ENCODE peak calls at places on chromosome 11, in six cellular contexts. F is MCF 10A, G is fibroblast of mammary gland, O is body of pancreas, N is GM10248, A is RWPE1. V is an unnamed sample.

GRCh38 chr11:82978422-82979099 is 77.0 kb downstream of the DDIAS start:
- DNase-seq in F (peak), G (peak), O (no peak), N (no peak), A (peak), V (no peak)

GRCh38 chr11:58688779-58689503 is 42.8 kb downstream of the GLYAT start:
- DNase-seq in F (peak), G (peak), O (no peak), N (no peak), A (peak), V (no peak)

GRCh38 chr11:27718853-27719574 is 18.8 kb upstream of the BDNF start:
- DNase-seq in F (peak), G (no peak), O (peak), N (no peak), A (peak), V (peak)

GRCh38 chr11:67632982-67633755 is 3.4 kb upstream of the NUDT8 start:
- DNase-seq in F (no peak), G (no peak), O (no peak), N (no peak), A (no peak), V (peak)

GRCh38 chr11:36774603-36775002 is 176.6 kb upstream of the RAG2 start:
- DNase-seq in F (peak), G (peak), O (no peak), N (no peak), A (peak), V (no peak)

GRCh38 chr11:8796926-8797325 is 114.1 kb upstream of the AKIP1 start:
- DNase-seq in F (no peak), G (no peak), O (no peak), N (no peak), A (no peak), V (no peak)

GRCh38 chr11:134340354-134340964 is 8.7 kb downstream of the GLB1L2 start:
- DNase-seq in F (no peak), G (no peak), O (no peak), N (no peak), A (no peak), V (no peak)

GRCh38 chr11:95152878-95153856 is 63.5 kb downstream of the ENDOD1 start:
- DNase-seq in F (no peak), G (no peak), O (no peak), N (no peak), A (no peak), V (no peak)

GRCh38 chr11:30244255-30244654 is 13.4 kb downstream of the FSHB start:
- DNase-seq in F (peak), G (peak), O (no peak), N (no peak), A (peak), V (peak)

GRCh38 chr11:61586792-61587430 is 6.0 kb upstream of the SYT7 start:
- DNase-seq in F (no peak), G (no peak), O (no peak), N (no peak), A (no peak), V (peak)

GRCh38 chr11:104572279-104572678 is 326.0 kb downstream of the CASP12 start:
- DNase-seq in F (peak), G (peak), O (no peak), N (no peak), A (no peak), V (no peak)

GRCh38 chr11:114318361-114318760 is 22.2 kb downstream of the NNMT start:
- DNase-seq in F (no peak), G (peak), O (no peak), N (no peak), A (no peak), V (no peak)

GRCh38 chr11:102487214-102487613 is 34.6 kb upstream of the TMEM123 start:
- DNase-seq in F (no peak), G (no peak), O (no peak), N (no peak), A (no peak), V (no peak)

GRCh38 chr11:5684627-5685362 is at the start of gene TRIM5:
- DNase-seq in F (peak), G (peak), O (peak), N (peak), A (peak), V (peak)

GRCh38 chr11:62948765-62949320 is 27.7 kb upstream of the CHRM1 start:
- DNase-seq in F (no peak), G (no peak), O (no peak), N (no peak), A (no peak), V (no peak)

GRCh38 chr11:108994887-108995286 is 330.0 kb downstream of the DDX10 start:
- DNase-seq in F (no peak), G (no peak), O (no peak), N (no peak), A (no peak), V (no peak)

GRCh38 chr11:118001494-118001971 is 15.3 kb downstream of the IL10RA start:
- DNase-seq in F (no peak), G (no peak), O (no peak), N (no peak), A (no peak), V (no peak)

GRCh38 chr11:126443120-126443519 is 87.6 kb downstream of the ST3GAL4 start:
- DNase-seq in F (no peak), G (no peak), O (no peak), N (no peak), A (no peak), V (no peak)

GRCh38 chr11:120065176-120065575 is 72.7 kb downstream of the TRIM29 start:
- DNase-seq in F (no peak), G (no peak), O (no peak), N (no peak), A (no peak), V (no peak)

GRCh38 chr11:16881074-16881709 is 133.0 kb downstream of the PLEKHA7 start:
- DNase-seq in F (peak), G (peak), O (peak), N (no peak), A (peak), V (peak)

GRCh38 chr11:16881766-16882165 is 132.4 kb downstream of the PLEKHA7 start:
- DNase-seq in F (no peak), G (no peak), O (no peak), N (no peak), A (no peak), V (no peak)

GRCh38 chr11:16880184-16880583 is 134.0 kb downstream of the PLEKHA7 start:
- DNase-seq in F (no peak), G (no peak), O (no peak), N (no peak), A (no peak), V (no peak)

GRCh38 chr11:16879690-16880089 is 134.5 kb downstream of the PLEKHA7 start:
- DNase-seq in F (no peak), G (peak), O (no peak), N (no peak), A (no peak), V (no peak)

GRCh38 chr11:16883179-16883578 is 131.0 kb downstream of the PLEKHA7 start:
- DNase-seq in F (peak), G (no peak), O (no peak), N (no peak), A (peak), V (no peak)
- TF ChIP-seq CTCF in F (no peak), G (no peak), O (no peak), N (no peak), A (no peak), V (peak)

DNA sequence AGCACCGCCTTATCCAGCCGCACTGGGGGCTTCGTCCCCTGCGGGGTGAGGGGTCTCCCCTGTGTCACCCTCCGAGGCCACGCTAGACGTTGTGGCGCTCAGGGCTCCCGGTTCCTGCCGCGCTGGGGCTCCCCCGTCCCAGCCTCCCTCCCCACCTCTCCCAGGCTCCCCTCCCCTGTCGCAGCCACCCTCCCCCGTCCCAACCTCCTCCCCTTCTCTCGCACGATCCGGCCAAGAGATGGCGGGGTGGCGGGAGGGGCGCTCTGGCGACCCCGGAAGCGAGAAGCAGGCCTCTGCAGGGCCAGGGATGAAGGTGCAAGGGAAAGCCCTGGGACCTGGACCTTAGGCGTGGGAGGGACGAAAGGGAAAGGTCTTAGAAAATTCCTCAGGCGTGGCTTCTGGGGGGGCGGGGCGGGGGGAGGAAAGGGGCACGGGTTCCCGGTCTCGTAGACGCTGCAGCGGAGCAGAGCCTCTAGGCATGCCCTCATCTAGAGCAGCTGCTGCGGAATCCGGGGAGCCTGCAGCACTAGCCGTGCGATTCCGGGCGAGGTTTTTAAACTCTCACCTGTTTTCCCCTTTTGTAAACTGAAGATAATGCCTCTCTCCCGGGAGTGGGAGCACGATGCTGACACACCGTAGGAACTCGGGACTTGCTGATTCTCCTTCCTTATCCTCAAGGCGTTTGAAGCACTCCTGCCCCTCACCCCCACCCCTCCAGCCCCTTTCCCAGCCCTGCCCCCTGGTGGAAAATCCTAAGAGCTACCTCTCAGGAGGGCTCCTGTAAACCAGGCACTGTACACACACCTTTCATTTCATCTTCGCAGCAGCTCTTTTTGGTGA is 14.4 kb downstream of the KCNJ5 start:
- DNase-seq in F (peak), G (peak), O (peak), N (peak), A (peak), V (peak)
- TF ChIP-seq CTCF in F (peak), G (peak), O (peak), N (peak), A (no peak), V (peak)

GRCh38 chr11:26477406-26477805 is 94.7 kb downstream of the MUC15 start:
- DNase-seq in F (no peak), G (no peak), O (no peak), N (no peak), A (no peak), V (no peak)

GRCh38 chr11:26474401-26474800 is 97.7 kb downstream of the MUC15 start:
- DNase-seq in F (no peak), G (no peak), O (no peak), N (no peak), A (no peak), V (no peak)

GRCh38 chr11:26478710-26479109 is 93.4 kb downstream of the MUC15 start:
- DNase-seq in F (no peak), G (peak), O (no peak), N (no peak), A (no peak), V (no peak)

GRCh38 chr11:26483101-26483500 is 89.0 kb downstream of the MUC15 start:
- DNase-seq in F (no peak), G (peak), O (no peak), N (no peak), A (no peak), V (no peak)

DNA sequence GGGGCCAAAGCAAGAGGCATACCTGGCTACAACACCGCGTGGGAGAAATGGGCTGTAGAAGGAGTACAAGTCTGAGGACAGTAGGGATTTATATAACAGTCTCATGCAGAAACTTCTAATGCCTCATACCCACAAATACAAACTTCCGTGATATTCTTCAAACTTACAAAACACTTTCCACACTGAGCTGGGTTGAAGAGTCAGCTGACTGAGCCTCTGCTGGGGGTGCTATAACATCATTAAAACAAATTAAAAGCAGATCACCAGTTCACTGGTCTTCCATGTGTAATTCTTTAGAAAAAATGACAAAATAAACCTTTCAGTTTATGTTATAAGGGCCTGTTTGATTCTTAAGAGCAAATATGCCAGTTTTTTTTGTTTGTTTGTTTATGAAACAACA is 92.0 kb downstream of the MUC15 start:
- DNase-seq in F (no peak), G (peak), O (no peak), N (no peak), A (no peak), V (no peak)
- TF ChIP-seq CTCF in F (no peak), G (no peak), O (no peak), N (no peak), A (no peak), V (no peak)

GRCh38 chr11:44633641-44634040 is 68.2 kb downstream of the CD82 start:
- DNase-seq in F (peak), G (no peak), O (no peak), N (peak), A (no peak), V (peak)

GRCh38 chr11:44634401-44635281 is 69.2 kb downstream of the CD82 start:
- DNase-seq in F (peak), G (peak), O (peak), N (peak), A (peak), V (peak)

GRCh38 chr11:44631831-44632230 is 66.4 kb downstream of the CD82 start:
- DNase-seq in F (no peak), G (no peak), O (no peak), N (peak), A (no peak), V (no peak)

GRCh38 chr11:44630511-44631210 is 65.2 kb downstream of the CD82 start:
- DNase-seq in F (no peak), G (no peak), O (no peak), N (peak), A (no peak), V (peak)

GRCh38 chr11:44632466-44633123 is 67.1 kb downstream of the CD82 start:
- DNase-seq in F (peak), G (peak), O (no peak), N (peak), A (no peak), V (peak)
- TF ChIP-seq CTCF in F (peak), G (peak), O (peak), N (peak), A (no peak), V (peak)

GRCh38 chr11:128338806-128339205 is 248.6 kb downstream of the ETS1 start:
- DNase-seq in F (no peak), G (no peak), O (no peak), N (no peak), A (no peak), V (no peak)

GRCh38 chr11:128335729-128336128 is 251.6 kb downstream of the ETS1 start:
- DNase-seq in F (no peak), G (no peak), O (no peak), N (no peak), A (no peak), V (no peak)

GRCh38 chr11:128334311-128335044 is 252.9 kb downstream of the ETS1 start:
- DNase-seq in F (no peak), G (no peak), O (peak), N (no peak), A (no peak), V (peak)

GRCh38 chr11:128339721-128340271 is 247.6 kb downstream of the ETS1 start:
- DNase-seq in F (no peak), G (no peak), O (no peak), N (no peak), A (no peak), V (no peak)

DNA sequence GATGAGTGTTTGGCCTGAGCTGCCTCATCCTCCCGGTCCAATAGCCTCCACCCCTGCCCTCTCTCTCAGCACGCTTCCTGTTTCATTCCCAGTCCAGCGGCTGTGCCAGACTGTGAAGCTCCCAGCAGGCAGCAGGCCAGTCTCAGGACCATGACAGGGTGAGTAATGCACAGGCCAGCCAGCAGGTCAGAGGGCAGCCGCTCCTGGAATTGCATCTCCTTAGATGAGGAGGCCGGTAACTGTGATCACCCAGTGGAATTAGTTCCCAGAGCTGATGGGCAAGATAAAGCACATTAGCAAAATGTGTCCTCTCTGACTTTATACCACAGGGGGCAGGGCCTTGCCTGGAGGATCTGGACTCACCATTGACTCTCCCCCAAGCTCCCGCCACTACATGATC is 251.2 kb downstream of the ETS1 start:
- DNase-seq in F (peak), G (peak), O (peak), N (no peak), A (no peak), V (peak)
- TF ChIP-seq CTCF in F (no peak), G (no peak), O (no peak), N (no peak), A (no peak), V (no peak)

DNA sequence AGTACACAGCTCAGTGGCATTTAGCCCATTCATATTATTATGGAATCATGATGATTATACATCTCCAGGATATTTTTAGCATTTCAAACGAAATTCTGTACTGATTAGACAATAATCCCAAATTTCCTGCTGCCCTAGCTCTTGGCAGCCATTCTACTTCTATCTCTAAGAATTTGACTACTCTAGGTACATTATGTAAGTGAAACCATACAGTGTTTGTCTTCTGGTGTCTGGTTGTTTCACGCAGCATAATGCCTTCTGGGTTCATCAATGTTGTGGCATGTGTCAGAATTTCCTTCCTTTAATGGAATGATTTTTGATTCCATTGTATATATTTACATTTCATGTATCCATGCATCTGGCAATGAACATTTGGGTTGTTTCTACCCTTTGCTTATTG is 517.7 kb downstream of the ETS1 start:
- DNase-seq in F (no peak), G (no peak), O (no peak), N (no peak), A (no peak), V (no peak)
- TF ChIP-seq CTCF in F (no peak), G (no peak), O (no peak), N (no peak), A (no peak), V (no peak)

GRCh38 chr11:85595285-85595884 is 31.8 kb downstream of the DLG2 start:
- DNase-seq in F (peak), G (peak), O (no peak), N (peak), A (peak), V (peak)

GRCh38 chr11:85596886-85597285 is 30.3 kb downstream of the DLG2 start:
- DNase-seq in F (no peak), G (no peak), O (no peak), N (no peak), A (no peak), V (no peak)

GRCh38 chr11:85589373-85589772 is 37.8 kb downstream of the DLG2 start:
- DNase-seq in F (no peak), G (no peak), O (no peak), N (no peak), A (no peak), V (no peak)

GRCh38 chr11:85590848-85591483 is 36.2 kb downstream of the DLG2 start:
- DNase-seq in F (peak), G (peak), O (no peak), N (no peak), A (peak), V (peak)
- TF ChIP-seq CTCF in F (peak), G (no peak), O (no peak), N (peak), A (peak), V (peak)

DNA sequence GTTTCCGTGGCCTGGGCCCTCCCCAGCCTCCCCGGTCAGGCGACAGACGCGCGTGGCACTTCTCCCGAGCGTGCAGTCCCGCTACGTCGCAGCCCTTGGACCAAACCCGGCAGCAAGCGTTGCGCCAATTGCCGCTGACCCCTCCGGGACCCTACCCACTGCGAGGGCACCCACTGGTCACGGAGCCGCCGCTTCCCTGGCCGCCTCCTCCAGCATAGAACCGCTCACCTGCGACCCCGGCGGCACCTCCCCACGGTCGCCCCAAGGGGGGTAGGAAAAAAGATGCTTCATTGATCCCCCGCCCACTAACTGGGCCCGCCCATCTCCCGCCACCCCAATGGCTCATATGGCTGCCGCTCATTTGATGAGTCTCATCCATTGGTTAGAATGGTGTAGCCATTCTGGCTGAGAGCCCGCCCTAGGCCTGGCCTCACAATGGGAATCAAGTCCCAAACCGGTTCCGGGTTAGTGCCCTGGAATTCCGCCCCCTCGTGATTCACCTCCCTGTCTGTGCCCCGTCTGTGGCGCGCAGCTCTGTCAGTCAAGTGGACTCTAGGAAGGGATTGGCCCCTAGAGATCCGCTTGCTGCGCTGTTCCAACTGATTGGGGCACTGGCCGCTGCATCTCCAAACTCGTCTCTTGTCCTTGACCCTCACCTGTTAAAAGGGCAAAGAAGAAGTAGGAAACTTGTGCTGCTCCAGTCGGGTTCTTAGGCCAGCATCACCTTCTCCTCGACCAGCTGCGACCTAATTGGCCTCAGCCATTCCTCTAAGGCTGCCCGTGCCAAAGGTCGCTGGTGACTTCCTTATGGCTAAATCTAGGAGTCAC is at the start of gene MSANTD4:
- DNase-seq in F (peak), G (peak), O (peak), N (peak), A (peak), V (peak)
- TF ChIP-seq CTCF in F (no peak), G (no peak), O (no peak), N (no peak), A (no peak), V (no peak)